ENCODE peak calls at places on chromosomes 1 and 21, in seven cellular contexts. E is fibroblast of mammary gland, S is heart right ventricle, K is AG10803, D is psoas muscle, Q is activated B cell treated with CpG ODN at 0.5 μM for 24 hours, Z is thoracic aorta. T is an unnamed sample.

GRCh38 chr1:182249201-182249676 is 142.4 kb downstream of the GLUL start:
- DNase-seq in D (no peak), Z (no peak), K (no peak), E (no peak), S (no peak), Q (no peak), T (no peak)

GRCh38 chr1:46654012-46654411 is 14.2 kb downstream of the ATPAF1 start:
- DNase-seq in Z (no peak), E (no peak), Q (no peak), D (no peak), S (no peak), K (no peak), T (no peak)

GRCh38 chr1:20540281-20540680 is 12.1 kb upstream of the FAM43B start:
- DNase-seq in Z (no peak), Q (no peak), D (no peak), E (peak; percentile 82), S (no peak), K (peak; percentile 33), T (no peak)

GRCh38 chr1:4346141-4346540 is 308.3 kb upstream of the AJAP1 start:
- DNase-seq in S (no peak), Z (no peak), K (no peak), Q (no peak), D (no peak), E (no peak), T (no peak)

GRCh38 chr1:245730796-245731195 is 576.0 kb downstream of the KIF26B start:
- DNase-seq in Z (no peak), Q (no peak), K (peak; percentile 45), S (no peak), E (no peak), D (no peak), T (no peak)

GRCh38 chr1:156372265-156372586 is 3.2 kb downstream of the RHBG start:
- DNase-seq in S (no peak), D (no peak), Z (no peak), Q (no peak), K (peak; percentile 44), E (no peak), T (no peak)

GRCh38 chr1:171346866-171347265 is 32.9 kb downstream of the FMO4 start:
- DNase-seq in D (no peak), Z (no peak), K (no peak), E (peak; percentile 62), Q (no peak), S (no peak), T (no peak)

GRCh38 chr21:41247561-41247968 is 69.0 kb upstream of the FAM3B start:
- DNase-seq in Z (peak; percentile 84), D (no peak), K (no peak), S (no peak), E (no peak), Q (no peak), T (no peak)

GRCh38 chr1:20494609-20495311 is 8.8 kb upstream of the CAMK2N1 start:
- DNase-seq in S (no peak), K (peak; percentile 93), E (peak; percentile 98), D (no peak), Q (no peak), Z (no peak), T (no peak)

GRCh38 chr1:66606359-66607142 is 72.6 kb downstream of the SGIP1 start:
- DNase-seq in E (no peak), Q (no peak), D (no peak), Z (no peak), K (no peak), S (no peak), T (no peak)

GRCh38 chr1:17984510-17985085 is 123.0 kb upstream of the IGSF21 start:
- DNase-seq in S (no peak), Q (no peak), D (no peak), E (peak; percentile 33), K (no peak), Z (no peak), T (peak; percentile 25)

GRCh38 chr21:17343055-17343454 is 169.8 kb upstream of the CXADR start:
- DNase-seq in E (peak; percentile 24), D (no peak), S (no peak), Z (no peak), Q (no peak), K (no peak), T (no peak)

GRCh38 chr1:208654241-208654640 is 410.1 kb upstream of the PLXNA2 start:
- DNase-seq in Q (no peak), K (peak; percentile 28), D (no peak), S (no peak), E (peak; percentile 30), Z (no peak), T (no peak)

GRCh38 chr1:36553591-36554417 is 71.1 kb upstream of the CSF3R start:
- DNase-seq in K (peak; percentile 22), D (peak; percentile 69), Z (no peak), S (peak; percentile 52), E (peak; percentile 43), Q (peak; percentile 37), T (peak; percentile 24)

GRCh38 chr21:28135646-28136045 is 857.0 kb downstream of the LTN1 start:
- DNase-seq in E (no peak), Q (no peak), Z (no peak), S (no peak), D (no peak), K (no peak), T (no peak)

GRCh38 chr1:200139661-200140250 is 112.2 kb downstream of the NR5A2 start:
- DNase-seq in S (no peak), D (no peak), Q (no peak), Z (no peak), E (peak; percentile 77), K (peak; percentile 77), T (no peak)

GRCh38 chr1:31064685-31065309 is 720 bp downstream of the PUM1 start:
- DNase-seq in S (no peak), K (no peak), E (peak; percentile 21), D (no peak), Z (no peak), Q (peak; percentile 42), T (no peak)

GRCh38 chr1:88998716-88999115 is 6.3 kb upstream of the KYAT3 start:
- DNase-seq in D (no peak), E (peak; percentile 73), S (no peak), Z (no peak), K (peak; percentile 67), Q (no peak), T (no peak)

GRCh38 chr1:171122903-171123302 is 32.2 kb downstream of the FMO3 start:
- DNase-seq in E (no peak), Z (no peak), Q (no peak), D (no peak), S (no peak), K (no peak), T (no peak)

GRCh38 chr21:17461014-17461413 is 51.8 kb upstream of the CXADR start:
- DNase-seq in D (no peak), Q (no peak), E (peak; percentile 93), S (no peak), Z (no peak), K (peak; percentile 74), T (no peak)

GRCh38 chr21:38773108-38774061 is 32.3 kb upstream of the ETS2 start:
- DNase-seq in S (peak; percentile 23), D (no peak), K (peak; percentile 97), Q (no peak), Z (peak; percentile 46), E (peak; percentile 100), T (peak; percentile 57)

GRCh38 chr1:56626546-56626945 is 18.6 kb upstream of the PRKAA2 start:
- DNase-seq in E (peak; percentile 31), Z (no peak), Q (no peak), K (peak; percentile 70), S (no peak), D (no peak), T (no peak)

GRCh38 chr1:36966242-36966641 is 68.1 kb downstream of the GRIK3 start:
- DNase-seq in S (peak; percentile 21), K (peak; percentile 3), E (no peak), D (no peak), Q (no peak), Z (no peak), T (no peak)

GRCh38 chr1:39490596-39491145 is 765 bp upstream of the BMP8A start:
- DNase-seq in E (no peak), K (no peak), Q (peak; percentile 32), D (no peak), Z (no peak), S (no peak), T (no peak)

DNA sequence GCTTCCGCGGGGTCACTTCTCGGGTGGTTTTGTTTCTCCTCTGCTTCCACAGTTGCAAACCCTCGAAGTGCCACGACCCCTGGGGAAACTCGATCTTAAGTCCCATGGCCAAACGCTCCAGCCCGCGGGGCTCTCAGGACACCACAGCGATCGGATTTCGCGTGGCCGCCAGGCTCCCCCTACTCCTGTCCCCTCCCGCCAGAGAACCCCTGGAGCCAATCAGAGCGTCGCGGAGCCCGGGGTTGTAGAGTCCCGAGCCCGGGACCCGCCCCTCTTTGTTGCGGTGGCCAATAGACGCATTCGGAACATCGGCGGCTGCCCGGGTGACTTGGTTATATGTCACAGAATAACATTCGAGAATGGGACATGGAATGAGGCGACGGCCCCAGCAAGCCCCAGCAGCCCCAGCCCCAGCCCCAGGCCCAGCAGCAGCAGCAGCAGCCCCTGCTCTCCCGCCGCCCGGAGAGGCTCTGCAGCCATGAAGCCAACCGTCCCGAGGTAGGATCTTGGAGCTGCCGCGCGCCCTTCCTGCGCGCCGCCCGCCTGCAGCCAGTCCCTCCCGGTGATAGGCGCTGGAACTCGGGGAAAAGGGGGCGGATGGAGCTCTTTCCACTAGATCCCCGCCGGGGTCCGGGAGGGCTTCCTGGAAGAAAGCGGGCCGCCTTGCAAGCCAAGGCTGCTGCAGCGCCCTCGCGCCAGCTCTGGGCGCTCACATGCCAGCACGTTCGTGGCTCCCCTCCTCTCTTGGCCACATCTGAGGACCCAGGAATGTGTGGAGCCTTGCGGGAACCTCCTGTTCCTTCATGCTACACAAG is at the start of gene VASH2:
- DNase-seq in Z (peak; percentile 66), K (peak; percentile 41), E (peak; percentile 59), Q (peak; percentile 53), D (peak; percentile 90), S (peak; percentile 85), T (peak; percentile 75)
- TF ChIP-seq CTCF in Z (no peak), K (no peak), E (no peak), Q (no peak), D (no peak), S (no peak), T (no peak)

DNA sequence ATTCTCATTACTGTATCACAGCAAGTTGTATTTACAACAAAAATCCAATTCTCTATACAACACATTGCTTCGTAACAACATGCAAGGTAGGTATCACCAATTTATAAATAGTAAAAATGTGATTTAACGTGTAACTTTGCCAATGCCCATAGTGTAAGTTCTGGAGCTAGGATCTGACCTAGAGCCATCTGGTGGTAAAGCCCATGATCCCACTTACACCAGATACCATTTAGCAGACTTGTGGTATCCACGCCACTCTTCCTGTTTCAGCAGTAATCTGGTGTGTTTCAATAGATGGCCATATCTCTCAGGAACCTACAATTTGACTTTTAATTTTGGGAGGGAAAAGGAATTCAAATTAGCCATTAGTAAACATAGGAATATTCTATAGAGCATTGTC is 10.2 kb downstream of the SETSIP start:
- DNase-seq in D (no peak), Q (no peak), E (no peak), S (no peak), Z (no peak), K (no peak), T (no peak)
- TF ChIP-seq CTCF in D (no peak), Q (no peak), E (no peak), S (no peak), Z (no peak), K (peak; percentile 21), T (no peak)

GRCh38 chr1:33195560-33195959 is 13.7 kb upstream of the TRIM62 start:
- DNase-seq in K (no peak), S (no peak), Q (no peak), D (no peak), E (peak; percentile 28), Z (no peak), T (no peak)
- TF ChIP-seq CTCF in K (no peak), S (no peak), Q (no peak), D (no peak), E (no peak), Z (no peak), T (no peak)

GRCh38 chr1:23483327-23484252 is at the start of gene ASAP3:
- DNase-seq in E (peak; percentile 38), K (peak; percentile 56), D (peak; percentile 79), S (peak; percentile 65), Z (no peak), Q (no peak), T (no peak)
- TF ChIP-seq CTCF in E (peak; percentile 1), K (peak; percentile 26), D (peak; percentile 38), S (no peak), Z (no peak), Q (no peak), T (peak; percentile 53)